ENCODE peak calls at places on chromosomes 6 and 20, in four cellular contexts. N is PC-9, L is GM23248, H is hepatocyte. X is an unnamed sample. For H3K4me1, the result is how much of the 10 kb centered on the place peaks cover.

GRCh38 chr6:114194362-114195343 is 148.2 kb downstream of the HS3ST5 start:
- DNase-seq in N (peak), H (peak), L (peak), X (no peak)

GRCh38 chr6:118902731-118903130 is 8.8 kb downstream of the ASF1A start:
- DNase-seq in N (no peak), L (peak), H (no peak), X (no peak)

GRCh38 chr6:123360359-123360758 is 276.4 kb downstream of the TRDN start:
- DNase-seq in L (no peak), H (no peak), N (no peak), X (no peak)

GRCh38 chr6:15948930-15949900 is 179.7 kb upstream of the MYLIP start:
- DNase-seq in H (peak), N (no peak), L (no peak), X (no peak)

GRCh38 chr6:152356659-152357058 is 280.5 kb downstream of the SYNE1 start:
- DNase-seq in H (peak), L (peak), N (no peak), X (no peak)

GRCh38 chr6:130020892-130021483 is 2.6 kb downstream of the L3MBTL3 start:
- DNase-seq in L (peak), N (peak), H (peak), X (peak)

GRCh38 chr20:48025661-48026060 is 240.4 kb upstream of the SULF2 start:
- DNase-seq in L (peak), N (no peak), H (no peak), X (peak)

GRCh38 chr6:108733706-108734105 is 114.5 kb upstream of the ARMC2 start:
- DNase-seq in N (no peak), H (no peak), L (no peak), X (no peak)

GRCh38 chr6:14804444-14805210 is 441.2 kb upstream of the JARID2 start:
- DNase-seq in L (peak), H (peak), N (no peak), X (peak)

GRCh38 chr6:90328004-90328403 is 31.4 kb upstream of the BACH2 start:
- DNase-seq in H (no peak), N (no peak), L (peak), X (no peak)

GRCh38 chr20:53420061-53420460 is 173.6 kb downstream of the ZNF217 start:
- DNase-seq in H (no peak), L (no peak), N (no peak), X (no peak)

GRCh38 chr6:14722704-14723103 is 523.2 kb upstream of the JARID2 start:
- DNase-seq in H (no peak), L (no peak), N (no peak), X (no peak)

GRCh38 chr6:114452785-114453401 is 110.1 kb upstream of the HS3ST5 start:
- DNase-seq in N (no peak), H (no peak), L (no peak), X (no peak)

GRCh38 chr6:15207923-15208322 is 37.9 kb upstream of the JARID2 start:
- DNase-seq in L (peak), H (no peak), N (no peak), X (peak)

GRCh38 chr6:56766806-56767178 is 124.1 kb upstream of the DST start:
- DNase-seq in H (no peak), N (no peak), L (peak), X (peak)

GRCh38 chr6:32153835-32154513 is at the start of gene PPT2:
- DNase-seq in H (peak), N (peak), L (peak), X (peak)

GRCh38 chr6:13478525-13478962 is 8.9 kb downstream of the GFOD1 start:
- DNase-seq in H (no peak), L (no peak), N (no peak), X (no peak)

GRCh38 chr6:25222006-25222715 is 57.0 kb upstream of the CARMIL1 start:
- DNase-seq in N (no peak), L (no peak), H (no peak), X (no peak)

GRCh38 chr6:2518029-2518428 is 232.7 kb downstream of the MYLK4 start:
- DNase-seq in N (no peak), H (no peak), L (no peak), X (no peak)

GRCh38 chr20:51775241-51775640 is 7.1 kb upstream of the ATP9A start:
- DNase-seq in L (no peak), H (no peak), N (no peak), X (no peak)

GRCh38 chr6:132400641-132401119 is 595 bp downstream of the MOXD1 start:
- DNase-seq in H (peak), L (peak), N (no peak), X (peak)

GRCh38 chr6:145963216-145964068 is 716 bp downstream of the SHPRH start:
- DNase-seq in N (peak), H (peak), L (peak), X (peak)

GRCh38 chr6:145406733-145407256 is 328.5 kb downstream of the EPM2A start:
- DNase-seq in L (no peak), H (no peak), N (no peak), X (no peak)

GRCh38 chr20:32999603-33000250 is 4.5 kb downstream of the SUN5 start:
- DNase-seq in N (no peak), L (peak), H (no peak), X (peak)

GRCh38 chr20:20003088-20003954 is 13.8 kb upstream of the NAA20 start:
- DNase-seq in L (peak), N (no peak), H (no peak), X (no peak)

GRCh38 chr6:105113422-105113821 is 66.4 kb downstream of the POPDC3 start:
- DNase-seq in L (no peak), N (no peak), H (no peak), X (no peak)

GRCh38 chr20:21101453-21102251 is 4.5 kb downstream of the LINC00237 start:
- DNase-seq in L (peak), N (no peak), H (peak), X (peak)

GRCh38 chr20:5504061-5504739 is 187.4 kb upstream of the PROKR2 start:
- DNase-seq in H (no peak), N (no peak), L (peak), X (peak)

GRCh38 chr6:31794294-31794865 is 1.2 kb downstream of the VARS1 start:
- DNase-seq in N (no peak), H (peak), L (peak), X (peak)

GRCh38 chr6:121485359-121485809 is 49.9 kb downstream of the GJA1 start:
- DNase-seq in N (no peak), L (peak), H (peak), X (peak)

GRCh38 chr6:69914015-69914485 is 47.7 kb downstream of the COL19A1 start:
- DNase-seq in H (no peak), N (no peak), L (no peak), X (no peak)

GRCh38 chr6:133236898-133237297 is 4.3 kb upstream of the EYA4 start:
- DNase-seq in N (no peak), H (no peak), L (peak), X (no peak)

GRCh38 chr20:53044296-53044695 is 72.1 kb downstream of the TSHZ2 start:
- DNase-seq in L (no peak), N (no peak), H (no peak), X (no peak)

GRCh38 chr20:24566656-24567055 is 97.2 kb downstream of the SYNDIG1 start:
- DNase-seq in N (no peak), H (no peak), L (no peak), X (peak)

GRCh38 chr6:163429858-163430448 is 15.4 kb downstream of the QKI start:
- DNase-seq in H (no peak), L (no peak), N (no peak), X (no peak)

GRCh38 chr6:34951741-34952140 is 62.7 kb downstream of the ANKS1A start:
- DNase-seq in H (no peak), L (no peak), N (no peak), X (no peak)

GRCh38 chr6:158955265-158955664 is 44.7 kb downstream of the RSPH3 start:
- DNase-seq in L (no peak), H (no peak), N (no peak), X (no peak)

GRCh38 chr6:20313960-20314530 is 87.6 kb upstream of the E2F3 start:
- DNase-seq in L (no peak), N (no peak), H (no peak), X (no peak)

GRCh38 chr6:35400901-35401311 is 51.2 kb upstream of the FANCE start:
- DNase-seq in N (peak), L (peak), H (peak), X (peak)

DNA sequence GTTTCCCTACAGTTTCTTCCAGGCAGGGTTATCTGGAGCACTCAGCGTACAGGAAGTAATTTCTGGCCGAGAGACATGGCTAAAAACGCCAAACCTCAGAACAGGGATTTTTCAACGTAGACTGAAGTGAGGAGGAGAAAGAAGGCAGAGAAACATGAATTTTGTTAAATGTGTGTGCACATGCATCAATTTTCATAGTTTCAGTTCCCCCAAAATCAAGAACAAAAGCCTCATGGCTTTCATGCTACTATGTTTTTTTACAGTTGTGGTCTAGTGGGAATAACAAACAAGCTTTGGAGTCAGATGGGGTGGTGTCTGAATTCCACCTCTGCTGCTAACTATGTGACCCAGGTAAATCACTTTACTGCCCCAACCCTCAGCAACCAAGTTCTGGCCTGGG is 4.9 kb downstream of the TOMM34 start:
- DNase-seq in H (no peak), N (no peak), L (no peak), X (no peak)
- H3K4me1 ChIP-seq in H (under half), N (under half), L (under half), X (under half)

DNA sequence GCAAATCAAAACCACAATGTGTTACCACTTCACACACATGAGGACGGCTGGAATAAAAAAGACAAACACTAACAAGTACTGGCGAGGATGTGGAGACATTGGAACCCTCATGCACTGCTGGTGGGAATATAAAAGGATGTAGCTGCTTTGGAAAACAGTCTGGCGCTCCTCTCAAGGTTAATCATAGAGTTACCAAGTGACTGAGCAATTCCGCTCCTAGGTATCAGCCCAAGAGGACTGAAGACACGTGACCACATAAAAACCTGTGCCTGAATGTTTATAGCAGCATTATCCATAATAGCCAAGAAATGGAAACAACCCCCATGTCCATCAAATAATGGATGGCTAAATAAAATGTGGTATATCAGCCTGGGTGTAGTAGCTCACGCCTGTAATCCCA is 45.0 kb downstream of the VSTM2L start:
- DNase-seq in H (no peak), N (no peak), L (no peak), X (no peak)
- H3K4me2 ChIP-seq in H (no peak), N (no peak), L (no peak), X (no peak)

GRCh38 chr20:10436053-10436699 is 1.1 kb downstream of the SLX4IP start:
- DNase-seq in N (no peak), H (no peak), L (no peak), X (no peak)
- H3K27ac ChIP-seq in N (peak), H (no peak), L (no peak), X (no peak)

GRCh38 chr6:169642455-169642854 is 59.4 kb downstream of the WDR27 start:
- DNase-seq in H (no peak), L (no peak), N (no peak), X (no peak)
- H3K4me1 ChIP-seq in H (under half), L (under half), N (under half), X (under half)

GRCh38 chr6:85418059-85418458 is 31.8 kb upstream of the NT5E start:
- DNase-seq in H (no peak), N (no peak), L (peak), X (no peak)

GRCh38 chr6:85416049-85416448 is 33.8 kb upstream of the NT5E start:
- DNase-seq in H (no peak), L (peak), N (no peak), X (no peak)

GRCh38 chr6:85419046-85419759 is 30.7 kb upstream of the NT5E start:
- DNase-seq in H (no peak), L (peak), N (no peak), X (no peak)

GRCh38 chr6:85417336-85417735 is 32.5 kb upstream of the NT5E start:
- DNase-seq in H (no peak), L (peak), N (no peak), X (no peak)

DNA sequence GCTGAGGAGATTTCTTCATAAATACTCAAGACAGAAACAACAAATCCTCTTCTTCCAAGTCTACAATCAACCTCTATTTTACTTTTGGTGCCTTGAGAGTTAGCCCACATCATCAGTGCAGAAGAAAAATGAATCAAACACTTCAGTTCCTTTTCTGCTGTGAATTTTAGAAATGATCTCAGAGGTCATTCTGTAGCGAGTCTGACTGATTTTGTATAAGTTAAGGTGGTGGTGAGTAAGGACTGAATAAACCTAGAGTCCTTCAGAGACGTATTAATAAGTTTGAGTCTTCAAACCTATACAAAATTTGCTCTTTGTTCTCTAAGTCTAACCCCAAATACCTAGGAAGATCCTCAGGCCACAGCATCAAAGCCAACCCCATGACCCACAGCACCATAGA is 33.1 kb upstream of the NT5E start:
- DNase-seq in H (no peak), N (no peak), L (peak), X (no peak)
- H3K4me2 ChIP-seq in H (no peak), N (no peak), L (peak), X (no peak)

DNA sequence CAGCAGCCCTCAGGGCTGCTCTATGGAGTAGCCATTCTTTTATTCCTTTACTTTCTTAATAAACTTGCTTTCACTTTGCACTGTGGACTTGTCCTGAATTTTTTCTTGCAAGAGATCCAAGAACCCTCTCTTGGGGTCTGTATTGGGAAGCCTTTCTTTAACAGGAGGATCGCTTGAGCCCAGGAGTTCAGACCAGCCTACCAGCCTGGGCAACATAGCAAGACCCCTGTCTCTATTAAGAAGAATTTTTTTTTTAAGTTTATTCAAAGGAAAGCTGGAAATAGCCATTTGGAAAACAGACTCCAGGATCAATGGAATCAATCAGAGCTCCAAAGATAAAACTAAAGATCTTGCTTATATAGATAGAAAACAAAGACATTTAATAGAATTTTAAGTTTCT is 29.1 kb downstream of the OR2B2 start:
- DNase-seq in N (no peak), H (no peak), L (no peak), X (no peak)
- H3K27ac ChIP-seq in N (no peak), H (no peak), L (no peak), X (no peak)

DNA sequence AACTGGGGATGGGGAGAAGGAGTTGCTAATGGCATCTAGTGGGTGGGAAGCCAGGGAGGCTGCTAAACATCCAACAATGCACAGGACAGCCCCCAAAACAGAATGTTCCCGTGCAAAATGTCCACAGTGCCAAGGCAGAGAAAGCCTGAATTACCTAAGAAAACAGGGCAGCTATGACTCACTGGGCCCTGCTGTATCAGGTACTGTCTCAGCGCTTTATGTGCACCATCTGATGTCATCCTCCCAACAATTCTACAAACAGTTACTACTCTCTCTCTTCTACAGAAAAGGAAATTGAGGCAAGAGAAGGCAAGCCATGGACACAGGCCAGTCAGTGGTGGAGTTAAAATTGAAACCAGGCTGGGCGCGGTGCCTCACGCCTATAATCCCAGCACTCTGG is 3.1 kb downstream of the YTHDF1 start:
- DNase-seq in L (peak), N (no peak), H (no peak), X (peak)
- H3K4me1 ChIP-seq in L (under half), N (under half), H (under half), X (under half)

GRCh38 chr6:128888444-128889175 is 5.7 kb downstream of the LAMA2 start:
- DNase-seq in H (no peak), L (no peak), N (no peak), X (no peak)

GRCh38 chr6:128882560-128882959 is 378 bp upstream of the LAMA2 start:
- DNase-seq in L (peak), N (no peak), H (peak), X (peak)

GRCh38 chr6:128885381-128885780 is 2.4 kb downstream of the LAMA2 start:
- DNase-seq in H (no peak), N (no peak), L (peak), X (no peak)

DNA sequence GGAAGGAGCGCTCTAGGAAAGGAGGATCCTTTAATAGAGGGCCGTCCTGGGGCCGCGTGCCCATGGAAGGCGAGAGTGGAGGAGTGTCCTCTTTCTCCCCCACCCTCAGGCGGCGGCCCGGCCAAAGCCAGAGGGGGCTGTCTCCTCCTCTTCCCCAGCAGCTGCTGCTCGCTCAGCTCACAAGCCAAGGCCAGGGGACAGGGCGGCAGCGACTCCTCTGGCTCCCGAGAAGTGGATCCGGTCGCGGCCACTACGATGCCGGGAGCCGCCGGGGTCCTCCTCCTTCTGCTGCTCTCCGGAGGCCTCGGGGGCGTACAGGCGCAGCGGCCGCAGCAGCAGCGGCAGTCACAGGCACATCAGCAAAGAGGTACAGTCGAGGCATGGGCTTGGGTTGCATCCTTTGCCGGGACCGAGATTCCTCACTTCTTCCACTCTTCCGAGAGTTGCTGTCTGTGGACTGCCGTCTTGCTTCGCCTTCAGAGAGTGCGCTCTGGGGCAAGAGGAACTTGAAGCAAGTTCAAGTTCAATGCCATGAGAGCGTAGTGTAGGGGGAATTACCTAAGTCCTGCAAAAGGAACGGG is at the start of gene LAMA2:
- DNase-seq in L (peak), N (peak), H (peak), X (peak)
- H3K4me2 ChIP-seq in L (peak), N (no peak), H (peak), X (peak)

GRCh38 chr6:154246723-154247118 is 109.9 kb downstream of the IPCEF1 start:
- DNase-seq in H (no peak), N (no peak), L (no peak), X (no peak)

GRCh38 chr6:154252676-154253075 is 103.9 kb downstream of the IPCEF1 start:
- DNase-seq in H (no peak), N (no peak), L (peak), X (no peak)

GRCh38 chr6:154245542-154245941 is 111.1 kb downstream of the IPCEF1 start:
- DNase-seq in N (no peak), H (no peak), L (no peak), X (no peak)

GRCh38 chr6:154247119-154247814 is 109.3 kb downstream of the IPCEF1 start:
- DNase-seq in N (no peak), H (no peak), L (no peak), X (no peak)

GRCh38 chr6:154249499-154250298 is 106.9 kb downstream of the IPCEF1 start:
- DNase-seq in L (no peak), H (no peak), N (no peak), X (no peak)
- H3K27ac ChIP-seq in L (no peak), H (no peak), N (no peak), X (no peak)

X was measured in osteoblast.